ENCODE peak calls at places on chromosomes 7 and 10, in five cellular contexts. One of them, this sample, is unnamed.

GRCh38 chr10:86321568-86321967 is 45.0 kb downstream of the GRID1 start:
- DNase-seq in lower lobe of right lung: no peak
- DNase-seq in GM23338: no peak
- DNase-seq in A549: no peak
- DNase-seq in GM23248: no peak
- DNase-seq in this sample: no peak

GRCh38 chr10:69222157-69223027 is 2.3 kb downstream of the HKDC1 start:
- DNase-seq in GM23338: peak
- DNase-seq in GM23248: peak
- DNase-seq in lower lobe of right lung: no peak
- DNase-seq in A549: peak
- DNase-seq in this sample: no peak

GRCh38 chr7:1856966-1857441 is 186.9 kb downstream of the ELFN1 start:
- DNase-seq in GM23248: no peak
- DNase-seq in GM23338: no peak
- DNase-seq in A549: no peak
- DNase-seq in lower lobe of right lung: peak
- DNase-seq in this sample: peak

GRCh38 chr10:33150146-33150545 is 184.3 kb downstream of the NRP1 start:
- DNase-seq in lower lobe of right lung: no peak
- DNase-seq in GM23248: no peak
- DNase-seq in GM23338: no peak
- DNase-seq in A549: no peak
- DNase-seq in this sample: no peak

GRCh38 chr7:45646207-45646821 is 72.1 kb downstream of the ADCY1 start:
- DNase-seq in GM23338: no peak
- DNase-seq in A549: no peak
- DNase-seq in lower lobe of right lung: no peak
- DNase-seq in GM23248: no peak
- DNase-seq in this sample: no peak

GRCh38 chr10:35700490-35700887 is 58.4 kb upstream of the FZD8 start:
- DNase-seq in lower lobe of right lung: no peak
- DNase-seq in GM23338: peak
- DNase-seq in A549: no peak
- DNase-seq in GM23248: no peak
- DNase-seq in this sample: no peak

GRCh38 chr10:79116363-79116762 is 47.6 kb downstream of the ZMIZ1 start:
- DNase-seq in lower lobe of right lung: no peak
- DNase-seq in GM23248: no peak
- DNase-seq in A549: no peak
- DNase-seq in GM23338: no peak
- DNase-seq in this sample: no peak

GRCh38 chr7:143934526-143935340 is at the start of gene OR2F2:
- DNase-seq in lower lobe of right lung: no peak
- DNase-seq in GM23248: peak
- DNase-seq in A549: no peak
- DNase-seq in GM23338: no peak
- DNase-seq in this sample: no peak

GRCh38 chr7:81632418-81632817 is 137.4 kb downstream of the HGF start:
- DNase-seq in GM23338: peak
- DNase-seq in lower lobe of right lung: no peak
- DNase-seq in GM23248: no peak
- DNase-seq in A549: no peak
- DNase-seq in this sample: no peak

GRCh38 chr10:1359599-1359955 is 303.4 kb downstream of the WDR37 start:
- DNase-seq in A549: no peak
- DNase-seq in GM23248: no peak
- DNase-seq in GM23338: no peak
- DNase-seq in lower lobe of right lung: no peak
- DNase-seq in this sample: no peak

GRCh38 chr7:77824636-77825035 is 26.1 kb downstream of the PHTF2 start:
- DNase-seq in A549: no peak
- DNase-seq in GM23338: no peak
- DNase-seq in GM23248: no peak
- DNase-seq in lower lobe of right lung: no peak
- DNase-seq in this sample: no peak

GRCh38 chr10:88130912-88131311 is 267.5 kb downstream of the PTEN start:
- DNase-seq in GM23248: no peak
- DNase-seq in GM23338: no peak
- DNase-seq in lower lobe of right lung: no peak
- DNase-seq in A549: no peak
- DNase-seq in this sample: no peak
- H3K27ac ChIP-seq in GM23248: no peak
- H3K27ac ChIP-seq in GM23338: no peak
- H3K27ac ChIP-seq in lower lobe of right lung: no peak
- H3K27ac ChIP-seq in A549: no peak
- H3K27ac ChIP-seq in this sample: peak

DNA sequence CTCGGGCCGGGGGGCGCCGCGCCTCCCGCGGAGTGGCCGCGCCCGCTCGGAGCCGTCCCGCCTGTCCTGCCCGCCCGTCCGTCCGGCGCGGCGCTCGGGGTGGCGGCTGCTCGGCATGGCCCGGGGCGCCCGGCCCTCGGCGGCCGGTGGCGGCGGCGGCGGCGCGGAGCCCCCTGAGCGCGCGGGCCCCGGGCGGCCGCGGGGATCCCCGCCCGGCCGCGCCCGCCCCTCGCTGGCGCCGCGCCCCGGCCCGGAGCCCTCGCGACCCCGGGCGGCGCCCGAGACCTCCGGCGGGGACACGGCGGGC is 373 bp downstream of the SDK1 start:
- DNase-seq in GM23248: peak
- DNase-seq in A549: no peak
- DNase-seq in GM23338: no peak
- DNase-seq in lower lobe of right lung: no peak
- DNase-seq in this sample: no peak
- H3K4me3 ChIP-seq in GM23248: no peak
- H3K4me3 ChIP-seq in A549: peak
- H3K4me3 ChIP-seq in GM23338: peak
- H3K4me3 ChIP-seq in lower lobe of right lung: peak
- H3K4me3 ChIP-seq in this sample: peak

DNA sequence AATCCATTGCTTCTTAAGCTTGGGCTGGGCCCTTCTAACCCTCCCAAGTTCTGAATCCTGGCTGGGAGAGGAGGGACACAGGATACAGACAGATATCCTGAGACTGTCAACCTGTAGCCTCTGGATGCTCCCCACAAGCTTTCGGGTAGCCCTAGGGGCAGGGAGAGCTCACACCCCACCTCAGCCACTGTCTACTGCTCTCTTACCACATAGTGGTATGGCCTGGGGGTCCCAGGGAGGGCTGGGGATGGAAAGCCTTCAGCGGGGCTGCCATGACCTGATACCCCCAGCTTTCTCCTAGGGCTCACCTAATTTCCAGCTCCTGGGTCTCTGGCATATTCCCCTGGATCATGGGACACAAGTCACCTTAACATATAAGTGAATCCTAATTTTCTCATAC is 25.1 kb downstream of the CRHR2 start:
- DNase-seq in lower lobe of right lung: no peak
- DNase-seq in GM23338: no peak
- DNase-seq in GM23248: no peak
- DNase-seq in A549: no peak
- DNase-seq in this sample: no peak
- H3K27ac ChIP-seq in lower lobe of right lung: no peak
- H3K27ac ChIP-seq in GM23338: no peak
- H3K27ac ChIP-seq in GM23248: no peak
- H3K27ac ChIP-seq in A549: no peak
- H3K27ac ChIP-seq in this sample: no peak

DNA sequence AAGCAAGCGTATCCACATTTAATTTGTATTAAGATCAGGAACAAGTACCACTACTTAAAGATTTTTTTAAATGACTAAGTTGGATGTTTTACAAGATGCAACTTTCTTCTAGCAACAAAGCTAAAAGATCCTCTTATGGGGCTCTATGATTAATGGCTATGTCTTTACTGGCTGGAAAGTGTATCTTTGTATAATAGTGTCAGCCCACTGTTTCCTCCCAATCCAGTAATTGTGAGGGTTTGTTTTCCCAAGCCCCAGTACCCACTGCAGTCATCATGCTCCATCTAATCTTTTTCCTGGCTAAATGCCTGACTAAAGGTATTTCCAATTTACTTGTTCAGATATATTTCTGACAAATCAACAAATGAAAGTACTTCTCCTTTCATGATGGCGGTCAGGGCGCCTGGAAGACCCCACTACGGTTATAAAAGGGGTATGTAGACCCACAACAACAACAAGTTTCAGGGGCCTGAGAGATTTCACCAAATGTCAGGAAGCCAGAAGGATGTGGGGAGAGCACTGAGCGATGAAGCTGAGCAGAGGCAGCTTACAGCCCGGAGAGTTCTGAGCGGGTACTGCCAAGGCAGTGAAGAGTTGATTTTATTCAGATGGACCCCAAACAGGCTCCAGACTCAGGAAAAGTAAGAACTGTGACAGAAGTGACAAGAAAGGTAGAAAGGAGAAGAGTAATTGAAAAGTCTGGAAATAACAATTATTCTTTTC is 222.6 kb upstream of the KLF14 start:
- DNase-seq in lower lobe of right lung: no peak
- DNase-seq in GM23338: no peak
- DNase-seq in GM23248: peak
- DNase-seq in A549: no peak
- DNase-seq in this sample: no peak
- H3K4me3 ChIP-seq in lower lobe of right lung: no peak
- H3K4me3 ChIP-seq in GM23338: no peak
- H3K4me3 ChIP-seq in GM23248: peak
- H3K4me3 ChIP-seq in A549: no peak
- H3K4me3 ChIP-seq in this sample: no peak

GRCh38 chr10:110206988-110207804 is at the start of gene MXI1:
- DNase-seq in GM23248: peak
- DNase-seq in A549: peak
- DNase-seq in GM23338: peak
- DNase-seq in lower lobe of right lung: peak
- DNase-seq in this sample: peak
- H3K27ac ChIP-seq in GM23248: peak
- H3K27ac ChIP-seq in A549: peak
- H3K27ac ChIP-seq in GM23338: no peak
- H3K27ac ChIP-seq in lower lobe of right lung: peak
- H3K27ac ChIP-seq in this sample: peak

DNA sequence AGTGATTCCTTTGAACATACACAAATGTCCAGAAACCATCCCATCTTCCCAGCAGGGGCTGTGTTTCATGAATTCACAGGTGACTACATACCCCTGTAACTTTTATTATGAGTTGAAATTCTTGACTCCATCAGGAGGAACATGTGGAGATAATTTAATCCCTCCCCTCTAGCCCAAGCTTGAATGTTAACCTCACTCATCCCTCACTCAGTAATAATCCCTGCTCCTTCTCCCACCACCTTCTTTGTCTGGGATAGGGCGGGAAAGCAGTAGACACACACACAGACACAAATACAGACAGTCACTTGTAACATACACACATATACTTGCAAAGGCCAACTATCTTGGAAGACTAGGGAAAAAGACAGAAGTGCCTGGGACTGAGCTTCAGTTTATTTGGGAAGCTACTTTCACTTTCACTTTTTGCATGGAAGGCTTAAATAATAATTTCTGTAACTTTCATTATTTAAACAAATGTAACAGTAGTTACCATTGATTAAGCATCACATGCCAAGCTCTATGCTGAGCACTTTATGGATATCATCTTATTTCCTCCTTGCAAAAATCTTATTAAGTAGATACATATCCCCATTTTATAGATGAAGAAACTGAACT is 7.3 kb downstream of the AASS start:
- DNase-seq in lower lobe of right lung: no peak
- DNase-seq in GM23248: peak
- DNase-seq in GM23338: no peak
- DNase-seq in A549: no peak
- DNase-seq in this sample: no peak
- H3K4me3 ChIP-seq in lower lobe of right lung: peak
- H3K4me3 ChIP-seq in GM23248: peak
- H3K4me3 ChIP-seq in GM23338: peak
- H3K4me3 ChIP-seq in A549: peak
- H3K4me3 ChIP-seq in this sample: peak

GRCh38 chr10:88272186-88272585 is 310.9 kb downstream of the RNLS start:
- DNase-seq in GM23338: no peak
- DNase-seq in GM23248: peak
- DNase-seq in lower lobe of right lung: no peak
- DNase-seq in A549: no peak
- DNase-seq in this sample: no peak
- H3K27ac ChIP-seq in GM23338: no peak
- H3K27ac ChIP-seq in GM23248: peak
- H3K27ac ChIP-seq in lower lobe of right lung: no peak
- H3K27ac ChIP-seq in A549: no peak
- H3K27ac ChIP-seq in this sample: no peak

GRCh38 chr10:130233426-130233825 is 97.2 kb downstream of the GLRX3 start:
- DNase-seq in A549: no peak
- DNase-seq in GM23338: no peak
- DNase-seq in GM23248: no peak
- DNase-seq in lower lobe of right lung: no peak
- DNase-seq in this sample: no peak
- H3K4me3 ChIP-seq in A549: no peak
- H3K4me3 ChIP-seq in GM23338: no peak
- H3K4me3 ChIP-seq in GM23248: no peak
- H3K4me3 ChIP-seq in lower lobe of right lung: no peak
- H3K4me3 ChIP-seq in this sample: no peak

GRCh38 chr10:60000747-60001146 is 94.4 kb upstream of the CCDC6 start:
- DNase-seq in GM23248: no peak
- DNase-seq in lower lobe of right lung: no peak
- DNase-seq in A549: no peak
- DNase-seq in GM23338: no peak
- DNase-seq in this sample: no peak
- H3K27ac ChIP-seq in GM23248: no peak
- H3K27ac ChIP-seq in lower lobe of right lung: no peak
- H3K27ac ChIP-seq in A549: no peak
- H3K27ac ChIP-seq in GM23338: no peak
- H3K27ac ChIP-seq in this sample: no peak

This sample was measured in psoas muscle.